ENCODE peak calls at places on chromosomes 5 and 9, in five cellular contexts. K is OCI-LY7, T is WTC11, E is chondrocyte, W is brain microvascular endothelial cell. I is an unnamed sample.

GRCh38 chr9:124045076-124045829 is 33.7 kb downstream of the LHX2 start:
- DNase-seq in E (no peak), T (peak; percentile 39), K (no peak), W (peak; percentile 53), I (no peak)

GRCh38 chr5:168055982-168056381 is 235.5 kb upstream of the WWC1 start:
- DNase-seq in W (no peak), K (no peak), E (no peak), T (no peak), I (no peak)

GRCh38 chr9:106927916-106928315 is 65.0 kb downstream of the ZNF462 start:
- DNase-seq in T (no peak), K (no peak), E (no peak), W (no peak), I (no peak)

GRCh38 chr5:109080896-109081295 is 328.9 kb downstream of the PJA2 start:
- DNase-seq in T (no peak), K (no peak), W (no peak), E (no peak), I (no peak)

GRCh38 chr9:114606597-114607207 is 4.4 kb upstream of the TMEM268 start:
- DNase-seq in K (no peak), E (no peak), W (peak; percentile 76), T (no peak), I (no peak)

GRCh38 chr5:150154618-150155134 is 969 bp downstream of the PDGFRB start:
- DNase-seq in K (no peak), T (no peak), E (no peak), W (no peak), I (no peak)

GRCh38 chr5:31698667-31699066 is 59.7 kb downstream of the PDZD2 start:
- DNase-seq in K (no peak), W (no peak), T (no peak), E (no peak), I (no peak)

GRCh38 chr5:128304121-128304520 is 220.6 kb downstream of the SLC12A2 start:
- DNase-seq in K (no peak), E (no peak), W (peak; percentile 87), T (no peak), I (no peak)

GRCh38 chr9:123957731-123958130 is 27.8 kb upstream of the DENND1A start:
- DNase-seq in W (no peak), K (no peak), T (no peak), E (no peak), I (no peak)

GRCh38 chr9:134162926-134163373 is 1.4 kb downstream of the RNU6ATAC start:
- DNase-seq in T (no peak), K (no peak), W (no peak), E (no peak), I (no peak)

GRCh38 chr9:128244443-128245226 is 31.2 kb downstream of the GOLGA2 start:
- DNase-seq in E (no peak), T (peak; percentile 74), K (peak; percentile 65), W (no peak), I (peak; percentile 48)

DNA sequence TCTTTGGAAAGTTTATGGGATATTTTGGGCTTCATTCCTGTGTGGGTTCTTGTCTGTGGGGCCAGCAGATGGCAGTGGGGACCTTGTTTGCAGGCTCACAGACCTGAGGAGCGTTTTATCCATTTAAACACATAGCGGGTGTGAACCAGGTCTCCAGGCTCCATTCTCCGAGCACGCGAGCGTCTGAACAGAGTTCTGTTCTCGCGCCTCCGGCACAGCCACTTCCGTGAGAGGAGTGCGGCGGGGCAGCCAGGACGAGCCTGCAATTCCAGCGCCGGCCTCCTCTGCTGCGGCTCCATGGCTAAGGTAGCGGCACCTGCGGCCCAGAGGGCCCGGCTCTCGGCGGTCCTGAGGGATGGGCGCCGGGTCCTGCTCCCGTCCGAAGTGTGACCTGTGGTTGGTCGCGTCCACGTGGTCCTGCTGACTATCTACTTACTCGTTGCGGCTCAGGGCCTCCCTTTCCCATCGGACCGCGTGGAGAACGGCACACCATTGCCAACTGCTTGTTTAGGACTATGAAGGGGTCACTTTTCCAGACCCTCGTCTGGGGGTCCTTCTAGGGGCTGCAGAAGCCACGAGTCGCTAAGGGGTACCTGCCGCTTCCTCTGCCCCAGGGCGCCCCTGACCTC is 7.3 kb downstream of the NRARP start:
- DNase-seq in W (no peak), T (peak; percentile 63), E (no peak), K (no peak), I (peak; percentile 41)
- TF ChIP-seq CTCF in W (peak; percentile 65), T (no peak), E (peak; percentile 64), K (no peak), I (no peak)

GRCh38 chr5:178281321-178281720 is 48.7 kb upstream of the PHYKPL start:
- DNase-seq in K (no peak), T (no peak), E (peak; percentile 68), W (no peak), I (peak; percentile 52)
- TF ChIP-seq CTCF in K (no peak), T (no peak), E (no peak), W (no peak), I (no peak)

GRCh38 chr9:38068616-38068865 is 486 bp downstream of the SHB start:
- DNase-seq in K (peak; percentile 30), E (no peak), T (no peak), W (no peak), I (peak; percentile 55)
- TF ChIP-seq CTCF in K (no peak), E (no peak), T (no peak), W (peak; percentile 59), I (no peak)

GRCh38 chr5:77558266-77558665 is 66.2 kb upstream of the WDR41 start:
- DNase-seq in E (no peak), T (no peak), W (no peak), K (no peak), I (peak; percentile 63)

GRCh38 chr5:77563475-77563874 is 71.4 kb upstream of the WDR41 start:
- DNase-seq in T (no peak), W (no peak), E (no peak), K (no peak), I (no peak)

GRCh38 chr5:77561965-77562364 is 69.8 kb upstream of the WDR41 start:
- DNase-seq in E (no peak), K (no peak), W (no peak), T (no peak), I (no peak)

GRCh38 chr5:77560677-77561263 is 68.7 kb upstream of the WDR41 start:
- DNase-seq in E (no peak), W (peak; percentile 42), K (peak; percentile 14), T (no peak), I (no peak)
- TF ChIP-seq CTCF in E (peak; percentile 87), W (peak; percentile 49), K (peak; percentile 71), T (peak; percentile 38), I (no peak)

DNA sequence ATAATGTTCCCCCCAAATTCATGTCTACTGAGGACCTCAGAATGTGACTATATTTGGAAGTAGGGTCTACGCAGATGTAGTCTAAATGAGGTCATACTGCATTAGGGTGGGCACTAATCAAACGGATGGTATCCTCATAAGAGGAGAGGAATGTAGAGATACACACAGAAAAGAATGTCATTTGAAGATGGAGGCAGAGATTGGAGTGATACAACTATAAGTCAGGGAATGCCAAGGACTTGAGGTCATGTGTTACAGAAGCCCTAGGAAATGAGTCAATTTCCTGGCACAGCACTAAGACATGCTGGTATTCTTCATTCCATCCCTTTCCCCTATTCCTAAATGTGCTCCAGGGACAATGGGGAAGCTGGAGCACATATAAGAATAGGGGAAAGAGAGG is 758 bp upstream of the PDCD1LG2 start:
- DNase-seq in E (no peak), T (no peak), K (no peak), W (peak; percentile 84), I (no peak)
- TF ChIP-seq CTCF in E (no peak), T (no peak), K (no peak), W (no peak), I (no peak)

GRCh38 chr5:1883925-1884637 is 1.4 kb upstream of the IRX4 start:
- DNase-seq in K (no peak), E (peak; percentile 77), T (no peak), W (no peak), I (no peak)
- TF ChIP-seq CTCF in K (no peak), E (no peak), T (no peak), W (no peak), I (peak; percentile 18)

DNA sequence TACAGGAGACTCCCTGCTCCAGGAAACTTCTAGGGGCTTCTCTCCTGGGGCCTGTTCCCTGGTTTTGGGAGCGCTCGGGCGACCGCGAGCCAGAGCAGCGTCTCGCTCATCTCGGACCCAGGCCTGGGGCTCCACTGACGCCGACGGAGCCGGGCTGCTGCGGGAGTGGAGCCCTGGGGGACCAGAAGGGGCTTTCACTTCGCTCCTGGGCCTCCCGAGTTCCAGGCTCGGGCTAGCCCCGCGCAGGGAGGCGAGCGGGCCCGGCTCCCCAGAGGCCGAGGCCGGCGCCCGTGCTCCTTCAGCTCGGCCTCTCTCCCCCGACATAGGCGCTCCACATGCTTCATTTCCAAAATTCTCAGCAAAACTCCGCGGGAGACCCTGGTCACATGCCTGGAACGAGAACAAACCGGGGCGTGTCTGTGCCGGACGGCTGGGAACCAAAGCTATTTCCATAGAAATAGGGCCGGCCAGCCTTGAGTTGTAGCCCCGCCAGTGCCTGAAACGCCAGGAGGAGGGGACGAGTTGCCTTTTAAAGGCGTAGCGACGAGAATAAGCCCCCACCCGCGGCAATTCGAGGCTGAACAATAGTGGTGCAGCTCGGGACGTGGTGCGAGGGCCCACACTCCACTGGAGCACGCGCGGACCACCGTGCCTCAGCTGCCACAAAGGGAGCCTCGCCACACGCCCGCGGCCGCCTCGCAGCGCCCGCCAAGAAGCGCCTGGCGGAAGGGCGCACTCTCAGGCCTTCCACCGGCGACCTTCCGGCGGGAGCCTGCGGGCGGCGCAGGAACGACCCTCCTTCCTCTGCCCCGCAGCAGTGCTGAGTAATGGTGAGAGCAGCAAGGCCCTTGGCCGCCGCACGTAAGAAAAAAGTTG is 1.1 kb upstream of the G3BP1 start:
- DNase-seq in T (peak; percentile 79), K (peak; percentile 87), E (peak; percentile 91), W (peak; percentile 73), I (peak; percentile 77)
- TF ChIP-seq CTCF in T (no peak), K (peak; percentile 46), E (no peak), W (no peak), I (no peak)

GRCh38 chr9:89295400-89295799 is 15.6 kb upstream of the CKS2 start:
- DNase-seq in W (no peak), T (no peak), E (no peak), K (no peak), I (no peak)
- TF ChIP-seq CTCF in W (no peak), T (no peak), E (no peak), K (no peak), I (no peak)

I was measured in glutamatergic neuron.